ENCODE peak calls at places on chromosomes 16 and 17, in eight cellular contexts. U is CD8-positive, alpha-beta memory T cell; R is naive thymus-derived CD4-positive, alpha-beta T cell; S is uterus; D is neural progenitor cell; E is astrocyte; L is suprapubic skin; M is neuronal stem cell. A is an unnamed sample. For H3K4me1, the result is how much of the 10 kb centered on the place peaks cover.

GRCh38 chr17:14904406-14904805 is 360.7 kb downstream of the PMP22 start:
- DNase-seq in U (no peak), R (no peak), S (no peak), D (no peak), E (no peak), L (no peak), M (no peak), A (no peak)

GRCh38 chr16:81601008-81601428 is 156.4 kb downstream of the CMIP start:
- DNase-seq in U (no peak), R (no peak), S (no peak), D (no peak), E (peak), L (no peak), M (no peak), A (no peak)

GRCh38 chr17:42230225-42230624 is 35.9 kb upstream of the GHDC start:
- DNase-seq in U (no peak), R (no peak), S (no peak), D (no peak), E (no peak), L (no peak), M (no peak), A (no peak)

GRCh38 chr17:63641678-63642077 is 19.5 kb downstream of the MAP3K3 start:
- DNase-seq in U (no peak), R (no peak), S (no peak), D (no peak), E (no peak), L (no peak), M (no peak), A (no peak)

GRCh38 chr17:38444151-38444550 is 15.9 kb downstream of the ARHGAP23 start:
- DNase-seq in U (peak), R (peak), S (peak), D (peak), E (no peak), L (peak), M (no peak), A (peak)

GRCh38 chr16:1786242-1787055 is 3.7 kb downstream of the NUBP2 start:
- DNase-seq in U (no peak), R (no peak), S (peak), D (no peak), E (no peak), L (no peak), M (no peak), A (no peak)

GRCh38 chr17:70208825-70209555 is 39.7 kb downstream of the KCNJ2 start:
- DNase-seq in U (no peak), R (no peak), S (no peak), D (no peak), E (no peak), L (no peak), M (no peak), A (no peak)

GRCh38 chr17:15463363-15463762 is 4.1 kb downstream of the CDRT4 start:
- DNase-seq in U (no peak), R (no peak), S (peak), D (peak), E (peak), L (peak), M (no peak), A (no peak)

GRCh38 chr16:24953721-24954120 is 61.4 kb downstream of the ARHGAP17 start:
- DNase-seq in U (no peak), R (no peak), S (no peak), D (no peak), E (no peak), L (no peak), M (no peak), A (no peak)

GRCh38 chr17:73255671-73256181 is 6.0 kb downstream of the CPSF4L start:
- DNase-seq in U (peak), R (peak), S (peak), D (peak), E (no peak), L (peak), M (peak), A (peak)

GRCh38 chr16:88764080-88764479 is 20.9 kb downstream of the PIEZO1 start:
- DNase-seq in U (no peak), R (no peak), S (no peak), D (no peak), E (no peak), L (no peak), M (no peak), A (no peak)
- H3K4me1 ChIP-seq in U (under half), R (under half), S (under half), D (under half), E (under half), L (half or more), M (under half), A (under half)

GRCh38 chr17:76557368-76558209 is 17.7 kb downstream of the PRCD start:
- DNase-seq in U (peak), R (peak), S (peak), D (peak), E (peak), L (peak), M (peak), A (peak)
- H3K27ac ChIP-seq in U (peak), R (peak), S (peak), D (no peak), E (peak), L (peak), M (no peak), A (peak)

DNA sequence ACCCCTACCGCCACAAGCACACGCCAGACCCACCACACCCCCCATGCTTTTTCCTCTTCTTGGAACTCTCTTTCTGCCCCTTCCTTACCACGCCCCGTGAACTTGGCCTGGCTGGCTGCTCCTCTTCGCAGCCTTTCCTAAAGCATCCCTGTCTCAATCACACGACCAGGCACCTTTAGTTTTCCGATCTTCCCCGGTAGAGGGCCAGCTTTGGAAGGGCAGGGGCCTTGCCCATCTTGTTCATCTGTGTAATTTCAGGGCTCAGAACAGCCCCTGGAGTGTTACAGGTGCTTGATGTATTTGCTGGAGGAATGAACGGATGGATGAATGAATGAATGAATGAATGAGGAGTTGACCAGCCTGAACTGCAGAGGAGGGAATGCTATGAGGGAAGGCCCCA is 3.7 kb downstream of the SPPL2C start:
- DNase-seq in U (no peak), R (no peak), S (no peak), D (no peak), E (no peak), L (no peak), M (no peak), A (no peak)
- H3K4me3 ChIP-seq in U (no peak), R (no peak), S (no peak), D (no peak), E (no peak), L (no peak), M (no peak), A (no peak)

DNA sequence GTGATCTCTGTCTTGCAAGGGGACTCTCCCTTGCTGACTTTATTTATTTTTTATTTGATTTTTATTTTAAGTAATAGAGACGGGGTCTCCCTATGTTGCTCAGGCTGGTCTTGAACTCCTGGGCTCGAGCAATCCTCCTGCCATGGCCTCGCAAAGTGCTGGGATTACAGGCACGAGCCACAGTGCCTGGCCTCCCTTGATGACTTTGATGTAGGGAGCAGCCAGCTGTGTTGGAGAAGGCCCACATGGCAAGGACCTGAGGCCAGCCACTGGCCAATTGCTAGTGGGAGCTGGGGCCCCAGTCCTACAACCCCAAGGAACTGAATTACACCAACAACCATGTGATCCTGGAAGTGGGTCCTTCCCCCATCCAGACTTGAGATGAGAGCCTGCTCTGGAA is 81.8 kb downstream of the CNGB1 start:
- DNase-seq in U (no peak), R (no peak), S (no peak), D (no peak), E (no peak), L (no peak), M (no peak), A (no peak)
- H3K4me1 ChIP-seq in U (under half), R (under half), S (under half), D (under half), E (under half), L (under half), M (under half), A (under half)

GRCh38 chr16:761580-761979 is 1.0 kb downstream of the MSLN start:
- DNase-seq in U (no peak), R (no peak), S (no peak), D (no peak), E (no peak), L (no peak), M (no peak), A (no peak)

GRCh38 chr16:760498-761343 is at the start of gene MSLN:
- DNase-seq in U (no peak), R (no peak), S (peak), D (no peak), E (peak), L (no peak), M (no peak), A (no peak)

GRCh38 chr16:762049-762513 is 1.5 kb downstream of the MSLN start:
- DNase-seq in U (no peak), R (no peak), S (no peak), D (peak), E (no peak), L (no peak), M (no peak), A (no peak)

GRCh38 chr16:760065-760464 is 469 bp upstream of the MSLN start:
- DNase-seq in U (no peak), R (no peak), S (no peak), D (no peak), E (no peak), L (no peak), M (no peak), A (no peak)

GRCh38 chr16:759110-759910 is 1.2 kb upstream of the MSLN start:
- DNase-seq in U (no peak), R (no peak), S (no peak), D (no peak), E (no peak), L (no peak), M (no peak), A (no peak)
- H3K27ac ChIP-seq in U (no peak), R (no peak), S (peak), D (peak), E (no peak), L (no peak), M (no peak), A (no peak)

A was measured in psoas muscle.